ENCODE peak calls at places on chromosome 15, in four cellular contexts. R is pons; C is stromal cell of bone marrow; D is stimulated activated CD4-positive, alpha-beta T cell treated with anti-CD3 and anti-CD28 coated beads, TNF-alpha, amount 100 ng/mL, for 4 hours. Y is an unnamed sample.

GRCh38 chr15:62432702-62433398 is 267.8 kb upstream of the C2CD4B start:
- DNase-seq in C (no peak), R (no peak), D (no peak), Y (no peak)

GRCh38 chr15:76994001-76994400 is 925 bp upstream of the PSTPIP1 start:
- DNase-seq in D (no peak), C (no peak), R (no peak), Y (peak)

GRCh38 chr15:92164327-92165000 is 229.2 kb upstream of the ST8SIA2 start:
- DNase-seq in R (no peak), D (no peak), C (no peak), Y (no peak)

GRCh38 chr15:75669191-75669878 is 21.6 kb downstream of the SNX33 start:
- DNase-seq in R (no peak), C (no peak), D (no peak), Y (no peak)

GRCh38 chr15:76903251-76903681 is 1.9 kb downstream of the SCAPER start:
- DNase-seq in D (no peak), C (no peak), R (peak), Y (no peak)

GRCh38 chr15:64856429-64857145 is 14.9 kb downstream of the PLEKHO2 start:
- DNase-seq in C (no peak), D (no peak), R (peak), Y (no peak)

GRCh38 chr15:58574612-58575011 is 142.8 kb downstream of the LIPC start:
- DNase-seq in C (no peak), R (no peak), D (no peak), Y (no peak)

GRCh38 chr15:25863067-25863967 is at the start of gene ATP10A:
- DNase-seq in R (no peak), C (no peak), D (peak), Y (no peak)

GRCh38 chr15:74773329-74773728 is 8.6 kb upstream of the CSK start:
- DNase-seq in D (no peak), R (no peak), C (no peak), Y (no peak)

GRCh38 chr15:40763801-40764765 is at the start of gene GCHFR:
- DNase-seq in D (peak), C (no peak), R (no peak), Y (peak)

GRCh38 chr15:100713163-100713867 is 110.9 kb downstream of the ASB7 start:
- DNase-seq in R (no peak), D (no peak), C (no peak), Y (no peak)

GRCh38 chr15:90021108-90021507 is 20.0 kb downstream of the ZNF710 start:
- DNase-seq in R (no peak), D (no peak), C (no peak), Y (no peak)

GRCh38 chr15:77852241-77853007 is 219.7 kb upstream of the LINGO1 start:
- DNase-seq in D (no peak), C (no peak), R (no peak), Y (no peak)

GRCh38 chr15:44673639-44674038 is 10.2 kb upstream of the SPG11 start:
- DNase-seq in R (no peak), D (no peak), C (no peak), Y (no peak)

GRCh38 chr15:69853572-69853971 is 244.1 kb downstream of the TLE3 start:
- DNase-seq in R (peak), D (no peak), C (peak), Y (no peak)

GRCh38 chr15:66925721-66926120 is 139.7 kb upstream of the SMAD3 start:
- DNase-seq in R (no peak), D (no peak), C (no peak), Y (no peak)

GRCh38 chr15:33013827-33014445 is 180.6 kb downstream of the FMN1 start:
- DNase-seq in C (peak), R (no peak), D (no peak), Y (no peak)

GRCh38 chr15:83766326-83766725 is 112.4 kb downstream of the ADAMTSL3 start:
- DNase-seq in D (no peak), R (no peak), C (no peak), Y (no peak)

GRCh38 chr15:101425787-101426365 is 63.6 kb downstream of the PCSK6 start:
- DNase-seq in D (no peak), C (no peak), R (no peak), Y (no peak)

GRCh38 chr15:68034071-68034470 is 20.0 kb upstream of the PIAS1 start:
- DNase-seq in R (no peak), D (no peak), C (no peak), Y (no peak)

GRCh38 chr15:33742286-33742685 is 226.0 kb upstream of the CHRM5 start:
- DNase-seq in D (no peak), C (no peak), R (no peak), Y (no peak)

GRCh38 chr15:70269991-70270751 is 172.5 kb upstream of the TLE3 start:
- DNase-seq in C (no peak), R (peak), D (no peak), Y (no peak)

GRCh38 chr15:58535894-58536293 is 104.1 kb downstream of the LIPC start:
- DNase-seq in C (no peak), D (no peak), R (no peak), Y (no peak)

GRCh38 chr15:87871130-87871737 is 385.3 kb downstream of the NTRK3 start:
- DNase-seq in C (no peak), R (no peak), D (no peak), Y (no peak)

GRCh38 chr15:50176869-50177268 is 5.1 kb upstream of the SLC27A2 start:
- DNase-seq in D (no peak), R (no peak), C (no peak), Y (no peak)

GRCh38 chr15:43104426-43104825 is 1.4 kb downstream of the UBR1 start:
- DNase-seq in D (no peak), C (no peak), R (no peak), Y (no peak)

GRCh38 chr15:66563126-66563525 is 2.7 kb downstream of the LCTL start:
- DNase-seq in C (no peak), R (no peak), D (no peak), Y (no peak)

GRCh38 chr15:75694241-75695182 is 18.1 kb downstream of the CSPG4 start:
- DNase-seq in D (no peak), C (peak), R (peak), Y (no peak)

GRCh38 chr15:74584779-74585178 is 30.9 kb upstream of the CLK3 start:
- DNase-seq in C (no peak), R (peak), D (no peak), Y (no peak)